ENCODE peak calls at places on chromosomes 13 and 19, in eight cellular contexts. R is activated CD4-positive, CD25-positive, alpha-beta regulatory T cell treated with anti-CD3 and anti-CD28 coated beads, Interleukin-2, amount 50 U/mL, for 72 hours; X is T-helper 2 cell; L is H54; O is GOT3; V is GF-D8; J is A549; A is fibroblast of the aortic adventitia. C is an unnamed sample.
A peak's percentile ranks its signal among the peaks of the same experiment; 100 is the strongest.

GRCh38 chr19:4807188-4807587 is 15.7 kb downstream of the FEM1A start:
- DNase-seq in R (no peak), X (no peak), L (no peak), O (no peak), V (peak; percentile 36), J (no peak), A (no peak), C (no peak)

GRCh38 chr13:29106651-29107050 is 286.5 kb downstream of the MTUS2 start:
- DNase-seq in R (no peak), X (no peak), L (no peak), O (no peak), V (no peak), J (no peak), A (no peak), C (no peak)

GRCh38 chr13:32903720-32904119 is 112.5 kb upstream of the KL start:
- DNase-seq in R (no peak), X (no peak), L (no peak), O (no peak), V (no peak), J (no peak), A (peak; percentile 44), C (no peak)

GRCh38 chr19:10566658-10567410 is 1.0 kb upstream of the KRI1 start:
- DNase-seq in R (peak; percentile 55), X (peak; percentile 26), L (no peak), O (no peak), V (peak; percentile 42), J (no peak), A (no peak), C (no peak)

GRCh38 chr19:33302974-33303790 is 848 bp upstream of the CEBPA start:
- DNase-seq in R (no peak), X (no peak), L (no peak), O (no peak), V (no peak), J (peak; percentile 66), A (peak; percentile 57), C (peak; percentile 91)

GRCh38 chr13:27824121-27824520 is 31.8 kb downstream of the GSX1 start:
- DNase-seq in R (no peak), X (no peak), L (no peak), O (no peak), V (no peak), J (no peak), A (no peak), C (no peak)

GRCh38 chr19:28009696-28010095 is 1203.3 kb downstream of the UQCRFS1 start:
- DNase-seq in R (no peak), X (no peak), L (no peak), O (no peak), V (no peak), J (no peak), A (peak; percentile 38), C (no peak)

GRCh38 chr19:50702870-50703829 is 16.5 kb downstream of the SHANK1 start:
- DNase-seq in R (no peak), X (no peak), L (peak; percentile 97), O (no peak), V (peak; percentile 12), J (no peak), A (no peak), C (no peak)

GRCh38 chr13:75636339-75637095 is 387 bp downstream of the LMO7 start:
- DNase-seq in R (peak; percentile 52), X (peak; percentile 19), L (peak; percentile 31), O (no peak), V (no peak), J (no peak), A (peak; percentile 51), C (no peak)

GRCh38 chr13:110758195-110758594 is 44.7 kb downstream of the ING1 start:
- DNase-seq in R (no peak), X (no peak), L (no peak), O (no peak), V (no peak), J (no peak), A (peak; percentile 71), C (no peak)

GRCh38 chr19:51511353-51511752 is 9.8 kb upstream of the SIGLEC12 start:
- DNase-seq in R (no peak), X (no peak), L (peak; percentile 9), O (no peak), V (no peak), J (no peak), A (no peak), C (no peak)

GRCh38 chr19:42271045-42271419 is 2.0 kb downstream of the CIC start:
- DNase-seq in R (no peak), X (no peak), L (no peak), O (no peak), V (no peak), J (no peak), A (no peak), C (no peak)

GRCh38 chr19:45103200-45103624 is 10.2 kb downstream of the PPP1R37 start:
- DNase-seq in R (no peak), X (no peak), L (no peak), O (no peak), V (no peak), J (no peak), A (no peak), C (no peak)

GRCh38 chr13:67230774-67231480 is 791 bp upstream of the PCDH9 start:
- DNase-seq in R (peak; percentile 34), X (no peak), L (peak; percentile 30), O (no peak), V (no peak), J (peak; percentile 31), A (peak; percentile 73), C (peak; percentile 91)

GRCh38 chr19:38710416-38710702 is 33.9 kb downstream of the CAPN12 start:
- DNase-seq in R (no peak), X (no peak), L (no peak), O (no peak), V (no peak), J (no peak), A (no peak), C (no peak)

GRCh38 chr13:46179576-46180368 is 2.2 kb downstream of the LCP1 start:
- DNase-seq in R (peak; percentile 59), X (peak; percentile 72), L (no peak), O (no peak), V (peak; percentile 83), J (no peak), A (no peak), C (no peak)

GRCh38 chr19:47310819-47311218 is 1.2 kb downstream of the C5AR1 start:
- DNase-seq in R (no peak), X (no peak), L (no peak), O (no peak), V (peak; percentile 82), J (peak; percentile 49), A (peak; percentile 22), C (no peak)

GRCh38 chr13:26941345-26942174 is 181.0 kb upstream of the GPR12 start:
- DNase-seq in R (no peak), X (no peak), L (peak; percentile 58), O (no peak), V (no peak), J (no peak), A (peak; percentile 69), C (no peak)

GRCh38 chr19:17109962-17110598 is 34.5 kb downstream of the MYO9B start:
- DNase-seq in R (no peak), X (no peak), L (no peak), O (no peak), V (peak; percentile 50), J (no peak), A (no peak), C (no peak)

GRCh38 chr19:29492761-29493160 is 33.0 kb upstream of the VSTM2B start:
- DNase-seq in R (no peak), X (no peak), L (no peak), O (no peak), V (no peak), J (no peak), A (no peak), C (peak; percentile 33)

GRCh38 chr19:2099054-2099501 is 2.4 kb downstream of the IZUMO4 start:
- DNase-seq in R (no peak), X (no peak), L (no peak), O (no peak), V (no peak), J (no peak), A (no peak), C (no peak)

GRCh38 chr13:48214519-48215121 is 18.4 kb upstream of the ITM2B start:
- DNase-seq in R (no peak), X (no peak), L (no peak), O (no peak), V (no peak), J (no peak), A (no peak), C (no peak)

GRCh38 chr19:47230122-47230920 is 678 bp downstream of the BBC3 start:
- DNase-seq in R (peak; percentile 85), X (peak; percentile 78), L (no peak), O (no peak), V (no peak), J (no peak), A (peak; percentile 56), C (peak; percentile 92)

GRCh38 chr19:52786078-52786463 is 520 bp downstream of the ZNF600 start:
- DNase-seq in R (no peak), X (no peak), L (no peak), O (no peak), V (no peak), J (no peak), A (no peak), C (no peak)

GRCh38 chr13:26618726-26619125 is 61.2 kb downstream of the WASF3 start:
- DNase-seq in R (no peak), X (no peak), L (no peak), O (no peak), V (no peak), J (no peak), A (no peak), C (no peak)

GRCh38 chr19:51140441-51140840 is 1.7 kb upstream of the SIGLEC7 start:
- DNase-seq in R (no peak), X (no peak), L (no peak), O (no peak), V (no peak), J (no peak), A (no peak), C (peak; percentile 65)

GRCh38 chr13:49667773-49668172 is 23.5 kb downstream of the EBPL start:
- DNase-seq in R (no peak), X (no peak), L (peak; percentile 68), O (no peak), V (no peak), J (no peak), A (no peak), C (no peak)

GRCh38 chr13:23865898-23866297 is 23.3 kb downstream of the MIPEP start:
- DNase-seq in R (no peak), X (no peak), L (no peak), O (no peak), V (no peak), J (no peak), A (no peak), C (no peak)

GRCh38 chr19:42105358-42105757 is 26.9 kb downstream of the POU2F2 start:
- DNase-seq in R (no peak), X (no peak), L (no peak), O (no peak), V (no peak), J (no peak), A (no peak), C (no peak)

C was measured in mesenteric fat pad.